ENCODE peak calls at places on chromosomes 13 and 19, in nine cellular contexts. J is stimulated activated CD8-positive, alpha-beta memory T cell treated with anti-CD3 and anti-CD28 coated beads, Interleukin-4, amount 100 ng/mL, for 1 hour; M is HEK293T; Z is GOT3; G is NAMALWA; E is activated T-cell treated with anti-CD3 and anti-CD28 coated beads, Interleukin-2, amount 50 U/mL, for 4 hours; L is activated naive CD4-positive, alpha-beta T cell treated with Interleukin-2 at 50 U/mL for 16 hours; T is AG09309; Y is T-helper 1 cell. I is an unnamed sample.

GRCh38 chr13:48532473-48533206 is at the start of gene RCBTB2:
- DNase-seq in M (peak), Y (peak), L (peak), T (peak), E (peak), G (peak), Z (peak), J (peak), I (peak)

GRCh38 chr13:113275387-113275786 is 21.7 kb upstream of the LAMP1 start:
- DNase-seq in Y (no peak), E (peak), L (peak), M (peak), G (peak), J (no peak), T (peak), Z (no peak), I (peak)

GRCh38 chr13:95356916-95357315 is 55.7 kb upstream of the ABCC4 start:
- DNase-seq in G (no peak), L (no peak), E (no peak), Y (no peak), Z (no peak), T (no peak), J (no peak), M (no peak), I (no peak)

GRCh38 chr19:44757735-44758505 is 9.4 kb downstream of the BCL3 start:
- DNase-seq in G (no peak), T (no peak), E (no peak), Z (no peak), M (no peak), Y (no peak), L (no peak), J (no peak), I (no peak)

GRCh38 chr19:35433448-35433847 is 14.6 kb upstream of the FFAR2 start:
- DNase-seq in J (no peak), E (no peak), L (no peak), Z (no peak), T (no peak), M (no peak), G (no peak), Y (no peak), I (no peak)

GRCh38 chr19:34430738-34431625 is 2.8 kb downstream of the UBA2 start:
- DNase-seq in M (peak), Z (no peak), L (peak), J (peak), G (peak), T (no peak), E (peak), Y (peak), I (peak)

GRCh38 chr13:43831088-43831487 is 44.3 kb upstream of the ENOX1 start:
- DNase-seq in G (no peak), T (no peak), M (no peak), Z (no peak), L (no peak), E (no peak), Y (no peak), J (no peak), I (no peak)

GRCh38 chr13:98481511-98481951 is 95.4 kb downstream of the STK24 start:
- DNase-seq in Z (no peak), M (no peak), G (no peak), T (no peak), L (no peak), E (no peak), Y (no peak), J (no peak), I (no peak)

GRCh38 chr19:35248310-35249145 is at the start of gene LSR:
- DNase-seq in G (peak), M (peak), E (peak), Z (no peak), Y (peak), L (peak), T (no peak), J (no peak), I (no peak)

GRCh38 chr19:2547033-2547680 is 71.2 kb downstream of the GADD45B start:
- DNase-seq in G (no peak), M (no peak), Y (no peak), L (no peak), T (no peak), Z (no peak), E (no peak), J (no peak), I (no peak)

GRCh38 chr19:14089662-14090508 is 666 bp downstream of the SAMD1 start:
- DNase-seq in G (peak), Y (peak), M (peak), L (peak), J (no peak), T (no peak), Z (peak), E (peak), I (peak)

GRCh38 chr19:45076029-45076850 is at the start of gene ZNF296:
- DNase-seq in J (no peak), L (peak), G (peak), T (no peak), Z (no peak), M (peak), E (peak), Y (peak), I (peak)

GRCh38 chr13:61144834-61145593 is 270.6 kb downstream of the PCDH20 start:
- DNase-seq in G (no peak), Z (no peak), M (no peak), L (no peak), J (no peak), E (no peak), Y (no peak), T (no peak), I (no peak)

GRCh38 chr13:110471833-110472162 is 89.7 kb downstream of the RAB20 start:
- DNase-seq in L (no peak), Z (no peak), Y (no peak), M (no peak), G (peak), J (no peak), T (no peak), E (no peak), I (peak)

GRCh38 chr19:52734340-52734892 is 428 bp downstream of the ZNF611 start:
- DNase-seq in Y (no peak), Z (no peak), E (no peak), L (no peak), T (no peak), G (no peak), M (peak), J (no peak), I (peak)

GRCh38 chr19:37654525-37654832 is 786 bp downstream of the ZFP30 start:
- DNase-seq in L (no peak), Z (no peak), J (no peak), T (no peak), Y (no peak), M (no peak), E (no peak), G (no peak), I (peak)

GRCh38 chr13:50779443-50780200 is 63.9 kb downstream of the DLEU7 start:
- DNase-seq in T (no peak), E (no peak), M (no peak), J (no peak), L (no peak), Y (no peak), Z (no peak), G (no peak), I (no peak)

GRCh38 chr13:32897296-32897695 is 118.9 kb upstream of the KL start:
- DNase-seq in G (no peak), M (no peak), Y (no peak), T (no peak), L (no peak), J (no peak), Z (no peak), E (no peak), I (no peak)

GRCh38 chr13:46342538-46342937 is 44.5 kb downstream of the RUBCNL start:
- DNase-seq in M (no peak), T (no peak), E (no peak), Z (no peak), Y (no peak), G (no peak), J (no peak), L (no peak), I (no peak)

GRCh38 chr13:19959831-19960672 is 1.5 kb downstream of the ZMYM2 start:
- DNase-seq in L (peak), M (peak), E (peak), Z (peak), T (peak), G (peak), J (peak), Y (peak), I (peak)

GRCh38 chr19:49680473-49681351 is 3.6 kb downstream of the PRMT1 start:
- DNase-seq in J (peak), L (peak), Z (peak), Y (peak), G (peak), E (peak), M (peak), T (no peak), I (peak)

GRCh38 chr19:38073806-38074685 is 150.0 kb downstream of the DPF1 start:
- DNase-seq in T (no peak), E (no peak), Y (no peak), G (no peak), J (no peak), Z (no peak), M (no peak), L (no peak), I (no peak)

GRCh38 chr13:50572129-50572528 is 271.4 kb downstream of the DLEU7 start:
- DNase-seq in J (no peak), Y (no peak), T (no peak), G (no peak), Z (no peak), L (no peak), E (no peak), M (no peak), I (no peak)

GRCh38 chr13:88979465-88980180 is 1308.5 kb downstream of the SLITRK5 start:
- DNase-seq in M (peak), L (no peak), E (no peak), G (peak), T (no peak), Z (no peak), Y (no peak), J (no peak), I (peak)

I was measured in Karpas-422.